ENCODE peak calls at places on chromosomes 3 and 15, in eight cellular contexts. One of them, this sample, is unnamed.

GRCh38 chr3:64184621-64185020 is 40.6 kb downstream of the PRICKLE2 start:
- DNase-seq in B cell: no peak
- DNase-seq in stimulated activated CD8-positive, alpha-beta memory T cell treated with anti-CD3 and anti-CD28 coated beads, Interleukin-15, amount 100 ng/mL, for 1 hour: no peak
- DNase-seq in cardiac fibroblast: peak
- DNase-seq in activated gamma-delta T cell: no peak
- DNase-seq in retina: no peak
- DNase-seq in right cardiac atrium: no peak
- DNase-seq in GM12892: no peak
- DNase-seq in this sample: peak

GRCh38 chr3:75886971-75887526 is 101.7 kb upstream of the ZNF717 start:
- DNase-seq in GM12892: no peak
- DNase-seq in B cell: no peak
- DNase-seq in activated gamma-delta T cell: no peak
- DNase-seq in retina: no peak
- DNase-seq in stimulated activated CD8-positive, alpha-beta memory T cell treated with anti-CD3 and anti-CD28 coated beads, Interleukin-15, amount 100 ng/mL, for 1 hour: no peak
- DNase-seq in right cardiac atrium: peak
- DNase-seq in cardiac fibroblast: no peak
- DNase-seq in this sample: no peak

GRCh38 chr3:141797167-141797773 is 34.1 kb downstream of the GRK7 start:
- DNase-seq in cardiac fibroblast: peak
- DNase-seq in GM12892: no peak
- DNase-seq in right cardiac atrium: peak
- DNase-seq in activated gamma-delta T cell: peak
- DNase-seq in B cell: peak
- DNase-seq in stimulated activated CD8-positive, alpha-beta memory T cell treated with anti-CD3 and anti-CD28 coated beads, Interleukin-15, amount 100 ng/mL, for 1 hour: no peak
- DNase-seq in retina: peak
- DNase-seq in this sample: peak

GRCh38 chr15:70112018-70112395 is 14.3 kb upstream of the TLE3 start:
- DNase-seq in retina: no peak
- DNase-seq in right cardiac atrium: no peak
- DNase-seq in activated gamma-delta T cell: no peak
- DNase-seq in B cell: no peak
- DNase-seq in cardiac fibroblast: no peak
- DNase-seq in GM12892: no peak
- DNase-seq in stimulated activated CD8-positive, alpha-beta memory T cell treated with anti-CD3 and anti-CD28 coated beads, Interleukin-15, amount 100 ng/mL, for 1 hour: no peak
- DNase-seq in this sample: peak

GRCh38 chr3:195760345-195760983 is 39.7 kb downstream of the MUC20 start:
- DNase-seq in right cardiac atrium: peak
- DNase-seq in B cell: no peak
- DNase-seq in retina: no peak
- DNase-seq in activated gamma-delta T cell: no peak
- DNase-seq in GM12892: no peak
- DNase-seq in cardiac fibroblast: peak
- DNase-seq in stimulated activated CD8-positive, alpha-beta memory T cell treated with anti-CD3 and anti-CD28 coated beads, Interleukin-15, amount 100 ng/mL, for 1 hour: no peak
- DNase-seq in this sample: no peak

GRCh38 chr3:74883690-74884089 is 269.2 kb upstream of the CNTN3 start:
- DNase-seq in stimulated activated CD8-positive, alpha-beta memory T cell treated with anti-CD3 and anti-CD28 coated beads, Interleukin-15, amount 100 ng/mL, for 1 hour: no peak
- DNase-seq in B cell: no peak
- DNase-seq in cardiac fibroblast: peak
- DNase-seq in GM12892: no peak
- DNase-seq in right cardiac atrium: no peak
- DNase-seq in activated gamma-delta T cell: no peak
- DNase-seq in retina: no peak
- DNase-seq in this sample: no peak

GRCh38 chr3:105526349-105527111 is 159.8 kb downstream of the ALCAM start:
- DNase-seq in B cell: no peak
- DNase-seq in activated gamma-delta T cell: no peak
- DNase-seq in stimulated activated CD8-positive, alpha-beta memory T cell treated with anti-CD3 and anti-CD28 coated beads, Interleukin-15, amount 100 ng/mL, for 1 hour: no peak
- DNase-seq in cardiac fibroblast: no peak
- DNase-seq in GM12892: no peak
- DNase-seq in right cardiac atrium: no peak
- DNase-seq in retina: no peak
- DNase-seq in this sample: no peak

GRCh38 chr3:179020112-179020511 is 51.5 kb downstream of the ZMAT3 start:
- DNase-seq in GM12892: no peak
- DNase-seq in right cardiac atrium: no peak
- DNase-seq in stimulated activated CD8-positive, alpha-beta memory T cell treated with anti-CD3 and anti-CD28 coated beads, Interleukin-15, amount 100 ng/mL, for 1 hour: no peak
- DNase-seq in retina: no peak
- DNase-seq in cardiac fibroblast: peak
- DNase-seq in B cell: no peak
- DNase-seq in activated gamma-delta T cell: no peak
- DNase-seq in this sample: no peak

GRCh38 chr3:177340243-177340830 is 143.1 kb upstream of the TBL1XR1 start:
- DNase-seq in B cell: no peak
- DNase-seq in stimulated activated CD8-positive, alpha-beta memory T cell treated with anti-CD3 and anti-CD28 coated beads, Interleukin-15, amount 100 ng/mL, for 1 hour: no peak
- DNase-seq in activated gamma-delta T cell: no peak
- DNase-seq in GM12892: no peak
- DNase-seq in retina: no peak
- DNase-seq in right cardiac atrium: no peak
- DNase-seq in cardiac fibroblast: no peak
- DNase-seq in this sample: no peak

This sample was measured in brain microvascular endothelial cell.